ENCODE peak calls at places on chromosomes 4 and X, in four cellular contexts. One of them, this sample, is unnamed.

GRCh38 chrX:38293741-38294140 is 33.6 kb downstream of the RPGR start:
- DNase-seq in Peyer's patch: no peak
- DNase-seq in NCI-H2171: no peak
- DNase-seq in T-helper 2 cell: no peak
- DNase-seq in this sample: no peak

GRCh38 chrX:110743679-110744340 is 51.8 kb downstream of the CHRDL1 start:
- DNase-seq in Peyer's patch: no peak
- DNase-seq in NCI-H2171: no peak
- DNase-seq in T-helper 2 cell: no peak
- DNase-seq in this sample: no peak

GRCh38 chr4:36222702-36223101 is 21.6 kb downstream of the ARAP2 start:
- DNase-seq in Peyer's patch: no peak
- DNase-seq in NCI-H2171: no peak
- DNase-seq in T-helper 2 cell: no peak
- DNase-seq in this sample: no peak

GRCh38 chr4:20916106-20916505 is 215.8 kb downstream of the PACRGL start:
- DNase-seq in Peyer's patch: peak; percentile 73
- DNase-seq in NCI-H2171: no peak
- DNase-seq in T-helper 2 cell: no peak
- DNase-seq in this sample: peak; percentile 49

GRCh38 chrX:19875051-19875432 is 12.4 kb downstream of the SH3KBP1 start:
- DNase-seq in Peyer's patch: peak; percentile 53
- DNase-seq in NCI-H2171: no peak
- DNase-seq in T-helper 2 cell: no peak
- DNase-seq in this sample: no peak

GRCh38 chr4:89708903-89709361 is 128.0 kb downstream of the SNCA start:
- DNase-seq in Peyer's patch: no peak
- DNase-seq in NCI-H2171: no peak
- DNase-seq in T-helper 2 cell: no peak
- DNase-seq in this sample: no peak

GRCh38 chr4:14338206-14338605 is 664.1 kb upstream of the CPEB2 start:
- DNase-seq in Peyer's patch: no peak
- DNase-seq in NCI-H2171: no peak
- DNase-seq in T-helper 2 cell: no peak
- DNase-seq in this sample: no peak

GRCh38 chr4:74114234-74114633 is 15.2 kb upstream of the CXCL2 start:
- DNase-seq in Peyer's patch: no peak
- DNase-seq in NCI-H2171: no peak
- DNase-seq in T-helper 2 cell: no peak
- DNase-seq in this sample: no peak